ENCODE peak calls at places on chromosomes 3 and 15, in eight cellular contexts. One of them, this sample, is unnamed. For H3K9me3 and H3K4me1, the result is how much of the 10 kb centered on the place peaks cover.

GRCh38 chr3:122003596-122003995 is 18.5 kb downstream of the ILDR1 start:
- DNase-seq in upper lobe of right lung: no peak
- DNase-seq in left ventricle myocardium inferior: no peak
- DNase-seq in PC-3: no peak
- DNase-seq in esophagus muscularis mucosa: no peak
- DNase-seq in adrenal gland: no peak
- DNase-seq in astrocyte: no peak
- DNase-seq in body of pancreas: no peak
- DNase-seq in this sample: no peak

GRCh38 chr3:107600784-107601183 is 78.0 kb downstream of the BBX start:
- DNase-seq in upper lobe of right lung: no peak
- DNase-seq in left ventricle myocardium inferior: no peak
- DNase-seq in PC-3: no peak
- DNase-seq in esophagus muscularis mucosa: no peak
- DNase-seq in adrenal gland: no peak
- DNase-seq in astrocyte: no peak
- DNase-seq in body of pancreas: no peak
- DNase-seq in this sample: no peak

GRCh38 chr3:188539631-188540194 is 385.8 kb downstream of the LPP start:
- DNase-seq in upper lobe of right lung: no peak
- DNase-seq in left ventricle myocardium inferior: no peak
- DNase-seq in PC-3: no peak
- DNase-seq in esophagus muscularis mucosa: no peak
- DNase-seq in adrenal gland: no peak
- DNase-seq in astrocyte: peak
- DNase-seq in body of pancreas: no peak
- DNase-seq in this sample: no peak

GRCh38 chr15:40282144-40282869 is 557 bp downstream of the ANKRD63 start:
- DNase-seq in upper lobe of right lung: peak
- DNase-seq in left ventricle myocardium inferior: peak
- DNase-seq in PC-3: peak
- DNase-seq in esophagus muscularis mucosa: no peak
- DNase-seq in adrenal gland: no peak
- DNase-seq in astrocyte: no peak
- DNase-seq in body of pancreas: peak
- DNase-seq in this sample: no peak

GRCh38 chr3:192482391-192482790 is 244.9 kb downstream of the FGF12 start:
- DNase-seq in upper lobe of right lung: no peak
- DNase-seq in left ventricle myocardium inferior: no peak
- DNase-seq in PC-3: no peak
- DNase-seq in esophagus muscularis mucosa: no peak
- DNase-seq in adrenal gland: no peak
- DNase-seq in astrocyte: peak
- DNase-seq in body of pancreas: no peak
- DNase-seq in this sample: no peak

GRCh38 chr15:89201465-89202005 is 19.8 kb downstream of the RLBP1 start:
- DNase-seq in upper lobe of right lung: no peak
- DNase-seq in left ventricle myocardium inferior: no peak
- DNase-seq in PC-3: no peak
- DNase-seq in esophagus muscularis mucosa: no peak
- DNase-seq in adrenal gland: no peak
- DNase-seq in astrocyte: no peak
- DNase-seq in body of pancreas: no peak
- DNase-seq in this sample: no peak

GRCh38 chr3:11618897-11619296 is 24.8 kb downstream of the VGLL4 start:
- DNase-seq in upper lobe of right lung: no peak
- DNase-seq in left ventricle myocardium inferior: no peak
- DNase-seq in PC-3: no peak
- DNase-seq in esophagus muscularis mucosa: no peak
- DNase-seq in adrenal gland: no peak
- DNase-seq in astrocyte: no peak
- DNase-seq in body of pancreas: no peak
- DNase-seq in this sample: no peak

GRCh38 chr15:32824777-32825176 is 107.0 kb downstream of the GREM1 start:
- DNase-seq in upper lobe of right lung: no peak
- DNase-seq in left ventricle myocardium inferior: no peak
- DNase-seq in PC-3: peak
- DNase-seq in esophagus muscularis mucosa: no peak
- DNase-seq in adrenal gland: no peak
- DNase-seq in astrocyte: peak
- DNase-seq in body of pancreas: no peak
- DNase-seq in this sample: no peak

GRCh38 chr3:126023390-126023789 is 54.4 kb downstream of the ROPN1B start:
- DNase-seq in upper lobe of right lung: peak
- DNase-seq in left ventricle myocardium inferior: no peak
- DNase-seq in PC-3: no peak
- DNase-seq in esophagus muscularis mucosa: no peak
- DNase-seq in adrenal gland: no peak
- DNase-seq in astrocyte: no peak
- DNase-seq in body of pancreas: no peak
- DNase-seq in this sample: no peak

GRCh38 chr3:134364061-134364935 is 9.9 kb downstream of the AMOTL2 start:
- DNase-seq in upper lobe of right lung: peak
- DNase-seq in left ventricle myocardium inferior: peak
- DNase-seq in PC-3: peak
- DNase-seq in esophagus muscularis mucosa: peak
- DNase-seq in adrenal gland: peak
- DNase-seq in astrocyte: peak
- DNase-seq in body of pancreas: peak
- DNase-seq in this sample: peak

GRCh38 chr3:46017720-46018119 is 9.6 kb downstream of the XCR1 start:
- DNase-seq in upper lobe of right lung: no peak
- DNase-seq in left ventricle myocardium inferior: no peak
- DNase-seq in PC-3: no peak
- DNase-seq in esophagus muscularis mucosa: peak
- DNase-seq in adrenal gland: no peak
- DNase-seq in astrocyte: no peak
- DNase-seq in body of pancreas: peak
- DNase-seq in this sample: no peak

GRCh38 chr15:76107169-76107568 is 47.4 kb downstream of the TMEM266 start:
- DNase-seq in upper lobe of right lung: no peak
- DNase-seq in left ventricle myocardium inferior: no peak
- DNase-seq in PC-3: peak
- DNase-seq in esophagus muscularis mucosa: no peak
- DNase-seq in adrenal gland: no peak
- DNase-seq in astrocyte: no peak
- DNase-seq in body of pancreas: no peak
- DNase-seq in this sample: no peak

GRCh38 chr3:154151969-154152368 is 30.8 kb downstream of the ARHGEF26 start:
- DNase-seq in upper lobe of right lung: no peak
- DNase-seq in left ventricle myocardium inferior: no peak
- DNase-seq in PC-3: peak
- DNase-seq in esophagus muscularis mucosa: no peak
- DNase-seq in adrenal gland: no peak
- DNase-seq in astrocyte: peak
- DNase-seq in body of pancreas: no peak
- DNase-seq in this sample: no peak

GRCh38 chr3:49183873-49184272 is 12.5 kb downstream of the KLHDC8B start:
- DNase-seq in upper lobe of right lung: no peak
- DNase-seq in left ventricle myocardium inferior: no peak
- DNase-seq in PC-3: peak
- DNase-seq in esophagus muscularis mucosa: no peak
- DNase-seq in adrenal gland: peak
- DNase-seq in astrocyte: no peak
- DNase-seq in body of pancreas: no peak
- DNase-seq in this sample: no peak

GRCh38 chr15:82048809-82049208 is 3.0 kb upstream of the MEX3B start:
- DNase-seq in upper lobe of right lung: no peak
- DNase-seq in left ventricle myocardium inferior: no peak
- DNase-seq in PC-3: no peak
- DNase-seq in esophagus muscularis mucosa: no peak
- DNase-seq in adrenal gland: no peak
- DNase-seq in astrocyte: no peak
- DNase-seq in body of pancreas: no peak
- DNase-seq in this sample: no peak

GRCh38 chr15:67520276-67520975 is 505 bp upstream of the C15orf61 start:
- DNase-seq in upper lobe of right lung: no peak
- DNase-seq in left ventricle myocardium inferior: no peak
- DNase-seq in PC-3: no peak
- DNase-seq in esophagus muscularis mucosa: no peak
- DNase-seq in adrenal gland: no peak
- DNase-seq in astrocyte: no peak
- DNase-seq in body of pancreas: no peak
- DNase-seq in this sample: no peak

GRCh38 chr3:143358155-143358792 is 238.7 kb downstream of the CHST2 start:
- DNase-seq in upper lobe of right lung: no peak
- DNase-seq in left ventricle myocardium inferior: no peak
- DNase-seq in PC-3: peak
- DNase-seq in esophagus muscularis mucosa: no peak
- DNase-seq in adrenal gland: no peak
- DNase-seq in astrocyte: no peak
- DNase-seq in body of pancreas: no peak
- DNase-seq in this sample: no peak

DNA sequence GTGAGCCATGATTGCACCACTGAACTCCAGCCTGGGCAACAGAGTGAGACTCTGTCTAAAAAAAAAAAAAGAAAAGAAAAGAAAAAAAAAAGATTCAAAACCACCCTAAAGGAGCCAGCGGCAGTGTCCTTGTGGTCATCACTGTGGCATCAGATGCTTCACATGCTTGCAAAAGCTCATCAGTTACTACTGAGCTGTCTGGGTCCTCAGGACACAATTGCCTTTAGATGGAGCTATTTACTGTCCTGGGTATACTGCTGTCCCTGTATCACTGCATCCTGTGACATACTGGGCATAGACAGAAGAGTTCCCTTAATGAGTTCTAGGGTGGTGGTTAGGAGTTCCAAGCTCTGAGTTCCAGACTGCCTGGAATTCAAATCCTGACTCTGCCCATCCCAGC is 85.8 kb downstream of the LINGO1 start:
- DNase-seq in upper lobe of right lung: no peak
- DNase-seq in left ventricle myocardium inferior: no peak
- DNase-seq in PC-3: no peak
- DNase-seq in esophagus muscularis mucosa: no peak
- DNase-seq in adrenal gland: no peak
- DNase-seq in astrocyte: no peak
- DNase-seq in body of pancreas: no peak
- DNase-seq in this sample: no peak
- H3K9me3 ChIP-seq in upper lobe of right lung: under half
- H3K9me3 ChIP-seq in left ventricle myocardium inferior: under half
- H3K9me3 ChIP-seq in PC-3: under half
- H3K9me3 ChIP-seq in esophagus muscularis mucosa: under half
- H3K9me3 ChIP-seq in adrenal gland: under half
- H3K9me3 ChIP-seq in astrocyte: under half
- H3K9me3 ChIP-seq in body of pancreas: under half
- H3K9me3 ChIP-seq in this sample: under half

GRCh38 chr3:8488877-8489865 is 12.5 kb upstream of the LMCD1 start:
- DNase-seq in upper lobe of right lung: no peak
- DNase-seq in left ventricle myocardium inferior: no peak
- DNase-seq in PC-3: peak
- DNase-seq in esophagus muscularis mucosa: no peak
- DNase-seq in adrenal gland: no peak
- DNase-seq in astrocyte: no peak
- DNase-seq in body of pancreas: no peak
- DNase-seq in this sample: no peak

GRCh38 chr3:8486945-8487344 is 14.7 kb upstream of the LMCD1 start:
- DNase-seq in upper lobe of right lung: no peak
- DNase-seq in left ventricle myocardium inferior: no peak
- DNase-seq in PC-3: no peak
- DNase-seq in esophagus muscularis mucosa: no peak
- DNase-seq in adrenal gland: no peak
- DNase-seq in astrocyte: no peak
- DNase-seq in body of pancreas: peak
- DNase-seq in this sample: no peak

GRCh38 chr3:8486434-8486833 is 15.2 kb upstream of the LMCD1 start:
- DNase-seq in upper lobe of right lung: no peak
- DNase-seq in left ventricle myocardium inferior: no peak
- DNase-seq in PC-3: no peak
- DNase-seq in esophagus muscularis mucosa: no peak
- DNase-seq in adrenal gland: no peak
- DNase-seq in astrocyte: no peak
- DNase-seq in body of pancreas: no peak
- DNase-seq in this sample: no peak

GRCh38 chr3:8490079-8490552 is 11.5 kb upstream of the LMCD1 start:
- DNase-seq in upper lobe of right lung: no peak
- DNase-seq in left ventricle myocardium inferior: no peak
- DNase-seq in PC-3: peak
- DNase-seq in esophagus muscularis mucosa: no peak
- DNase-seq in adrenal gland: no peak
- DNase-seq in astrocyte: peak
- DNase-seq in body of pancreas: peak
- DNase-seq in this sample: no peak

DNA sequence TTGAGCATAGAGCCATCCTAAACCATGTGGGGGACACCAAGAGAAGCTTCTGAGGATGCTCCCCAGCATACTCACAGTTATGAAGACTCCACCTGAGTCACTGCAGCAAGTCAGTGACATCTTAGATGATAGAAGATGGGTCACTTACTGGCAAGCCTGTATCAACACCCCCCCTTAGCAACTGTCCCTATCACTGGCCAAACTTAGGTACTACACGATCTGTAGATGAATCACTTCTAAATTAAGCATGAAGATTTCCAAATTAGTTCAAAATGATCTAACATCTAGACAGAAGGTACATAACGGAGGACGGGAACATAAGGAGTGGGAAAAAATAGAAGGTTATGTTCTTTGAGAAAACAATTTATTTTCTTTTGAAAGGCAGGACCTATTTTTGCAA is 13.2 kb upstream of the LMCD1 start:
- DNase-seq in upper lobe of right lung: no peak
- DNase-seq in left ventricle myocardium inferior: no peak
- DNase-seq in PC-3: no peak
- DNase-seq in esophagus muscularis mucosa: no peak
- DNase-seq in adrenal gland: no peak
- DNase-seq in astrocyte: peak
- DNase-seq in body of pancreas: no peak
- DNase-seq in this sample: no peak
- H3K27ac ChIP-seq in upper lobe of right lung: no peak
- H3K27ac ChIP-seq in left ventricle myocardium inferior: no peak
- H3K27ac ChIP-seq in PC-3: no peak
- H3K27ac ChIP-seq in esophagus muscularis mucosa: peak
- H3K27ac ChIP-seq in adrenal gland: no peak
- H3K27ac ChIP-seq in astrocyte: no peak
- H3K27ac ChIP-seq in body of pancreas: no peak
- H3K27ac ChIP-seq in this sample: no peak

DNA sequence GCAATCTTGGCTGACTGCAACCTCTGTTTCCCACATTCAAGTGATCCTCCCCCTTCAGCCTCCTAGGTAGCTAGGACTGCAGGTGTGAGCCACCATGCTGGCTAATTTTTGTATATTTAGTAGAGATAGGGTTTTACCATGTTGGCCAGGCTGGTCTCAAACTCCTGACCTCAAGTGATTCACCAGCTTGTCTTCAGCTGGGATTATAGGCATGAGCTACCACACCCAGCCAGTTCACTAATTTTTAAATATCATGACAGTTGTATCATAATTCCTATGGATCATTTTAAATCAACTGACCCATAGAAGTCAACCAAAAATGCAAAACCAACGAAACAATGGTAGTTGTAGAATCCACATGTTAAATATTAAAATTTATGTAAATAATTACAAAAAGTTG is 35.1 kb downstream of the RAF1 start:
- DNase-seq in upper lobe of right lung: no peak
- DNase-seq in left ventricle myocardium inferior: no peak
- DNase-seq in PC-3: no peak
- DNase-seq in esophagus muscularis mucosa: no peak
- DNase-seq in adrenal gland: no peak
- DNase-seq in astrocyte: no peak
- DNase-seq in body of pancreas: no peak
- DNase-seq in this sample: no peak
- H3K4me1 ChIP-seq in upper lobe of right lung: half or more
- H3K4me1 ChIP-seq in left ventricle myocardium inferior: half or more
- H3K4me1 ChIP-seq in PC-3: under half
- H3K4me1 ChIP-seq in esophagus muscularis mucosa: half or more
- H3K4me1 ChIP-seq in adrenal gland: under half
- H3K4me1 ChIP-seq in astrocyte: under half
- H3K4me1 ChIP-seq in body of pancreas: half or more
- H3K4me1 ChIP-seq in this sample: under half

GRCh38 chr15:46344115-46344749 is 709.4 kb downstream of the SQOR start:
- DNase-seq in upper lobe of right lung: no peak
- DNase-seq in left ventricle myocardium inferior: no peak
- DNase-seq in PC-3: no peak
- DNase-seq in esophagus muscularis mucosa: no peak
- DNase-seq in adrenal gland: no peak
- DNase-seq in astrocyte: no peak
- DNase-seq in body of pancreas: peak
- DNase-seq in this sample: no peak
- H3K9me3 ChIP-seq in upper lobe of right lung: under half
- H3K9me3 ChIP-seq in left ventricle myocardium inferior: under half
- H3K9me3 ChIP-seq in PC-3: under half
- H3K9me3 ChIP-seq in esophagus muscularis mucosa: under half
- H3K9me3 ChIP-seq in adrenal gland: under half
- H3K9me3 ChIP-seq in astrocyte: under half
- H3K9me3 ChIP-seq in body of pancreas: under half
- H3K9me3 ChIP-seq in this sample: under half

This sample was measured in right cardiac atrium.